ENCODE peak calls at places on chromosomes 13 and 19, in eight cellular contexts. O is thoracic aorta; M is activated CD4-positive, CD25-positive, alpha-beta regulatory T cell; H is stomach; E is fibroblast of pulmonary artery; G is uterus; J is stimulated activated CD8-positive, alpha-beta memory T cell treated with anti-CD3 and anti-CD28 coated beads, Interleukin-15, amount 100 ng/mL, for 48 hours; N is foreskin fibroblast. W is an unnamed sample.

GRCh38 chr19:46036745-46037126 is 4.1 kb downstream of the IGFL4 start:
- DNase-seq in O (no peak), M (no peak), H (no peak), E (no peak), G (no peak), J (no peak), N (no peak), W (no peak)

GRCh38 chr13:112849500-112849899 is 119.5 kb upstream of the MCF2L start:
- DNase-seq in O (no peak), M (no peak), H (no peak), E (no peak), G (peak), J (no peak), N (peak), W (peak)

GRCh38 chr19:12993562-12993961 is 1.7 kb upstream of the NFIX start:
- DNase-seq in O (no peak), M (no peak), H (no peak), E (no peak), G (no peak), J (no peak), N (no peak), W (no peak)

GRCh38 chr13:110317093-110317492 is 10.0 kb downstream of the COL4A2 start:
- DNase-seq in O (no peak), M (no peak), H (no peak), E (no peak), G (no peak), J (no peak), N (no peak), W (no peak)

GRCh38 chr13:68976287-68976686 is 1131.3 kb upstream of the ATXN8OS start:
- DNase-seq in O (no peak), M (no peak), H (no peak), E (no peak), G (no peak), J (no peak), N (no peak), W (no peak)

GRCh38 chr13:21670006-21670882 is 629 bp upstream of the FGF9 start:
- DNase-seq in O (no peak), M (no peak), H (peak), E (peak), G (peak), J (no peak), N (peak), W (peak)

GRCh38 chr19:37413243-37414084 is 42.6 kb downstream of the ZNF527 start:
- DNase-seq in O (no peak), M (no peak), H (no peak), E (peak), G (no peak), J (no peak), N (no peak), W (no peak)

GRCh38 chr13:51223284-51224270 is 1.4 kb downstream of the FAM124A start:
- DNase-seq in O (no peak), M (no peak), H (no peak), E (no peak), G (peak), J (no peak), N (no peak), W (no peak)

GRCh38 chr19:45693168-45693788 is 812 bp downstream of the QPCTL start:
- DNase-seq in O (peak), M (peak), H (peak), E (peak), G (peak), J (peak), N (peak), W (peak)

GRCh38 chr13:34357435-34358232 is 539.7 kb downstream of the RFC3 start:
- DNase-seq in O (no peak), M (no peak), H (no peak), E (peak), G (no peak), J (no peak), N (peak), W (no peak)

GRCh38 chr13:42101821-42102580 is 53.6 kb downstream of the DGKH start:
- DNase-seq in O (no peak), M (no peak), H (no peak), E (peak), G (no peak), J (no peak), N (no peak), W (peak)

GRCh38 chr13:53123536-53123935 is 94.9 kb downstream of the OLFM4 start:
- DNase-seq in O (no peak), M (no peak), H (no peak), E (no peak), G (no peak), J (no peak), N (no peak), W (no peak)

GRCh38 chr13:107767119-107767518 is 448.2 kb downstream of the LIG4 start:
- DNase-seq in O (no peak), M (no peak), H (no peak), E (no peak), G (no peak), J (no peak), N (no peak), W (peak)

GRCh38 chr19:3346677-3347353 is 19.6 kb upstream of the NFIC start:
- DNase-seq in O (no peak), M (no peak), H (peak), E (peak), G (peak), J (no peak), N (peak), W (peak)

GRCh38 chr13:95300625-95301134 is 571 bp downstream of the ABCC4 start:
- DNase-seq in O (no peak), M (peak), H (peak), E (peak), G (peak), J (peak), N (peak), W (peak)

GRCh38 chr13:38141792-38142191 is 207.9 kb upstream of the UFM1 start:
- DNase-seq in O (no peak), M (no peak), H (no peak), E (peak), G (no peak), J (no peak), N (no peak), W (no peak)

GRCh38 chr13:92175330-92175729 is 776.9 kb downstream of the GPC5 start:
- DNase-seq in O (no peak), M (no peak), H (no peak), E (peak), G (no peak), J (no peak), N (peak), W (peak)

GRCh38 chr13:28636078-28636477 is 22.9 kb upstream of the POMP start:
- DNase-seq in O (no peak), M (no peak), H (no peak), E (peak), G (no peak), J (no peak), N (peak), W (no peak)

W was measured in NCI-H1092.